ENCODE peak calls at places on chromosomes 13 and 19, in five cellular contexts. N is cardiac muscle cell, R is left lung, B is lung, F is breast epithelium. K is an unnamed sample.
A peak's percentile ranks its signal among the peaks of the same experiment; 100 is the strongest.

GRCh38 chr19:55080915-55081772 is 5.5 kb downstream of the EPS8L1 start:
- DNase-seq in N (peak; percentile 80), R (peak; percentile 87), B (peak; percentile 92), F (peak; percentile 74), K (no peak)

GRCh38 chr19:5695649-5696195 is 5.6 kb downstream of the RPL36 start:
- DNase-seq in N (no peak), R (no peak), B (no peak), F (no peak), K (no peak)

GRCh38 chr13:65530688-65531087 is 1699.4 kb downstream of the PCDH9 start:
- DNase-seq in N (no peak), R (no peak), B (no peak), F (no peak), K (no peak)

GRCh38 chr13:95955719-95956118 is 97.5 kb downstream of the UGGT2 start:
- DNase-seq in N (no peak), R (no peak), B (no peak), F (no peak), K (no peak)

GRCh38 chr13:48493076-48493765 is 39.7 kb downstream of the RCBTB2 start:
- DNase-seq in N (no peak), R (no peak), B (no peak), F (no peak), K (no peak)

GRCh38 chr13:19586904-19587634 is 25.7 kb upstream of the TPTE2 start:
- DNase-seq in N (no peak), R (peak; percentile 52), B (peak; percentile 31), F (no peak), K (no peak)

GRCh38 chr19:3599776-3600183 is 6.9 kb downstream of the TBXA2R start:
- DNase-seq in N (no peak), R (no peak), B (no peak), F (no peak), K (no peak)

GRCh38 chr19:18091217-18091608 is 4.5 kb upstream of the IL12RB1 start:
- DNase-seq in N (no peak), R (peak; percentile 87), B (peak; percentile 57), F (no peak), K (no peak)

GRCh38 chr19:35087393-35087792 is 28.2 kb upstream of the FXYD3 start:
- DNase-seq in N (no peak), R (no peak), B (no peak), F (no peak), K (no peak)

GRCh38 chr19:49506575-49507105 is 5.8 kb upstream of the FCGRT start:
- DNase-seq in N (peak; percentile 69), R (no peak), B (peak; percentile 72), F (no peak), K (no peak)

GRCh38 chr13:99063178-99063577 is 85.3 kb upstream of the DOCK9 start:
- DNase-seq in N (no peak), R (no peak), B (no peak), F (no peak), K (no peak)

GRCh38 chr19:13873776-13874515 is 3.0 kb upstream of the NANOS3 start:
- DNase-seq in N (no peak), R (no peak), B (no peak), F (peak; percentile 68), K (no peak)
- H3K4me3 ChIP-seq in N (no peak overlapping the region), R (no peak overlapping the region), B (no peak overlapping the region), F (no peak overlapping the region), K (no peak overlapping the region)

DNA sequence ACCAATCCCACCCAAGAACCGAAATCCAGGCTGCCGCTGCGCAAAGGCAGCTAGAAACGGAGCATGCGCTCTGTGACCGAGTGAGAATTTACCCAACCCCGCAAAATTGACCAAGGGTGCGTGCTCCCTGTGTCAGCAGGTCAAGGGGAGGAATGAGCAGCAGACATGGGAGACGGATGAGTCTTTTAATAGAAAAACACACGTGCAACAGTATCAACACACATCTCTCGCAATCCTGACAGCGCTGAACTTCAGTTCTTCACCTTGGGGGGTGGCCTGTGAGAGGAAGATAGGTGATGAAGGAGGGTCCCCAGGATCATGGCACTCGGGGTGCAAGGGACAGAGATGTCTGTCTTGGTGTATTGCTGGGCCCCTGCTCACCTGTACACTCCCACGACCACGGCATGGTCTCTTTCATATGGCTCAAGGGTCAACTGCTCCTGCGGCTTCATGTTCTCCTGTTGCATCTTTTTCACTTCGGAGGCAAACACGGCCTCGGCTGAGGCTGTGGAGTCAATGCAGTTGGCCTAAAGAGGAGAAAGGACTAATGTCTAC is 402 bp upstream of the DYRK1B start:
- DNase-seq in N (no peak), R (no peak), B (no peak), F (no peak), K (no peak)
- H3K36me3 ChIP-seq in N (peaks cover 45% of the 10 kb centered on the region), R (peaks cover 75% of the 10 kb centered on the region), B (peaks cover 14% of the 10 kb centered on the region), F (no peaks in the 10 kb centered on the region), K (peaks cover 4% of the 10 kb centered on the region)

DNA sequence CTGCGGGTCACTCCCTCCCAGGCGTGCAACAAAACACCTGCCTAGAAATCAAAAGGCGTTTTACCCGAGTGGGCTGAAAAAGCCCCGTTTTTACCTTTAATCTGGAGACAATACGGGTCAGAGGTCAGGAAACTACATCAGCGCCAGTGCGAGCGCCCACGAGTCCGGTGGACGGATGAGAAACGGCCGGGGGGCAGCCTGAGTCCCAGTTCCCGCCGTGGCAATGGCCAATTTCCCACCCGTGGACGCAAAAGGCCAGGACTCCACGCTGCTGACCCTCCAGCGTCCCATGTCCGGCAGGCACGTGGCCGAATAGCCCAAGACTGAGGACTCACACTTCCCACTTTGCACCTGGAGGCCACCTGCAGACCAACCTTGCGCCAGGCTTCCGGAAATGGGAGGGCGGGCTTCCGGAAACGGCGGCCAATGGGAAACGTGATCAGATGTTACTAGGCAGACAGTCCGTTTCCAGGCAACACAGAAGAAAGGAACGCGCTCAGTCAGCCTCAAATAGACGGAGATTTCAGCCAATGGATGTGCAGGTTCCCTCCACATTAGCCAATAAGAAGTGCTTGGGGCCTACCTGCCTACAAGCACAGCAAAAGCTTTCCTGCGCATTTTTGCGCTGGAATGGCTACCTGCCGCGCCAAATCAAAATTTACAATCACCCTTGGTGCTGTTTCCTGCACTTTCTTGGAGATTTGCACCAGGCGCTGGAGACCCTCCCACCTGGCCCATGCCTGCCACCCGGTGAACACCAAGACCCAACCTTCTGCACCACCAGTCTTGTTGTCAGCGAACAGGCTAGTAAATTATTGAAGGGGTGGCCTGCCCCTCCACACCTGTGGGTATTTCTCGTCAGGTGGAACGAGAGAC is 47.4 kb downstream of the ZFP14 start:
- DNase-seq in N (peak; percentile 96), R (peak; percentile 82), B (peak; percentile 75), F (peak; percentile 93), K (peak; percentile 80)
- H3K27me3 ChIP-seq in N (no peaks in the 10 kb centered on the region), R (no peaks in the 10 kb centered on the region), B (no peaks in the 10 kb centered on the region), F (no peaks in the 10 kb centered on the region), K (no peaks in the 10 kb centered on the region)

DNA sequence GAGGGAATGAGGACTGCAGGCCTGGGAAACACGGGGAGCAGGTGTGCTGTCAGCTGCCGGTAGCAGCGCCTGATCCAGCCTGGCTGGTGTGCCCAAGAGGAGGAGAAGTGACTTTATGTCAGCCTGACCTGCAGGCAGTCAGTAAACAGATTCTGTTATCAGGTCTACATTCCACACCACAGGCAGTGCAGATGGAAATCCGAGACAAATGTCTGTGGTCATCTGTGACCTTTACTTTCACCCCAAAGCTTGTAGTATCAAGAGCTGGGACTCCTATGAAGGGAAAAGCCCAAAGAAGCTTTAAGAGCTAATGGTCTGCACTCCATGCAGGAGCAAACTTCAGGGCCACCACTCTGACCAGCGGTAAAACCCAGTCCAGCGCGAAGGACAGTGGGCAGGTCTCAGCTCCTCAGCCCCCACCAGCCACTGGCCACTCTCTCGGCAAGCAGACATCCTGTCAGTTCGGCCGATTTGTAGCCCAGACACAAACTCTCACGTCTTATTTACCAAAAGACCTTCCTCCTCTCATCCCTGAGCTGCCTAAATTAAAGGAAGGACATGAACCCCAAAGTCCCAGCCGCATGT is 7.7 kb downstream of the EPS15L1 start:
- DNase-seq in N (peak; percentile 69), R (no peak), B (no peak), F (no peak), K (no peak)
- H3K4me3 ChIP-seq in N (no peak overlapping the region), R (no peak overlapping the region), B (no peak overlapping the region), F (no peak overlapping the region), K (no peak overlapping the region)

GRCh38 chr19:11018743-11019142 is 57.9 kb downstream of the SMARCA4 start:
- DNase-seq in N (no peak), R (peak; percentile 45), B (peak; percentile 68), F (no peak), K (no peak)
- H3K36me3 ChIP-seq in N (peaks cover 63% of the 10 kb centered on the region), R (peaks cover 100% of the 10 kb centered on the region), B (peaks cover 13% of the 10 kb centered on the region), F (no peaks in the 10 kb centered on the region), K (peaks cover 5% of the 10 kb centered on the region)

GRCh38 chr13:31588923-31589322 is 150.4 kb upstream of the RXFP2 start:
- DNase-seq in N (no peak), R (no peak), B (no peak), F (no peak), K (no peak)
- H3K27me3 ChIP-seq in N (no peaks in the 10 kb centered on the region), R (no peaks in the 10 kb centered on the region), B (no peaks in the 10 kb centered on the region), F (no peaks in the 10 kb centered on the region), K (no peaks in the 10 kb centered on the region)

GRCh38 chr13:39415003-39415402 is 188.0 kb downstream of the LHFPL6 start:
- DNase-seq in N (no peak), R (no peak), B (no peak), F (no peak), K (no peak)
- H3K4me3 ChIP-seq in N (no peak overlapping the region), R (no peak overlapping the region), B (no peak overlapping the region), F (no peak overlapping the region), K (no peak overlapping the region)

GRCh38 chr19:45144431-45145269 is 16.1 kb downstream of the NKPD1 start:
- DNase-seq in N (no peak), R (no peak), B (no peak), F (no peak), K (no peak)
- H3K36me3 ChIP-seq in N (peaks cover 7% of the 10 kb centered on the region), R (peaks cover 83% of the 10 kb centered on the region), B (peaks cover 3% of the 10 kb centered on the region), F (no peaks in the 10 kb centered on the region), K (peaks cover 3% of the 10 kb centered on the region)